ENCODE peak calls at places on chromosomes 2 and 18, in ten cellular contexts. J is endodermal cell; G is K562; T is cardiac muscle cell; M is CD8-positive, alpha-beta T cell; C is heart right ventricle; E is colonic mucosa; L is tibial artery; Z is GM23248; X is heart left ventricle. U is an unnamed sample.
A peak's percentile ranks its signal among the peaks of the same experiment; 100 is the strongest.

GRCh38 chr2:239954166-239955085 is 70.7 kb downstream of the NDUFA10 start:
- DNase-seq in T (no peak), G (no peak), M (no peak), X (no peak), Z (peak; percentile 33), L (no peak), C (no peak), J (no peak), E (peak; percentile 36), U (no peak)

GRCh38 chr2:60172801-60173200 is 380.7 kb downstream of the BCL11A start:
- DNase-seq in Z (no peak), L (no peak), M (no peak), G (no peak), E (no peak), T (no peak), C (no peak), J (no peak), X (no peak), U (no peak)

GRCh38 chr2:85405076-85405402 is 5.1 kb downstream of the CAPG start:
- DNase-seq in X (no peak), Z (no peak), T (no peak), M (no peak), L (no peak), E (no peak), C (no peak), G (no peak), J (no peak), U (no peak)

GRCh38 chr18:41197967-41198366 is 757.1 kb upstream of the PIK3C3 start:
- DNase-seq in J (no peak), G (no peak), T (no peak), L (no peak), M (no peak), E (no peak), Z (no peak), C (no peak), X (no peak), U (no peak)

GRCh38 chr2:118078734-118079133 is 9.5 kb upstream of the INSIG2 start:
- DNase-seq in Z (no peak), T (no peak), E (no peak), L (no peak), J (no peak), C (no peak), M (no peak), G (no peak), X (no peak), U (no peak)

GRCh38 chr18:7600036-7600435 is 32.9 kb downstream of the PTPRM start:
- DNase-seq in L (no peak), E (no peak), T (no peak), Z (no peak), M (no peak), C (no peak), J (no peak), X (no peak), G (no peak), U (no peak)

GRCh38 chr18:63070750-63071502 is 248.6 kb downstream of the BCL2 start:
- DNase-seq in J (peak; percentile 38), X (no peak), T (no peak), G (no peak), Z (no peak), M (no peak), E (peak; percentile 60), C (no peak), L (no peak), U (peak; percentile 7)

GRCh38 chr2:51013060-51013746 is 18.7 kb downstream of the NRXN1 start:
- DNase-seq in L (no peak), X (no peak), G (no peak), J (peak; percentile 69), C (no peak), T (peak; percentile 55), M (no peak), E (peak; percentile 25), Z (no peak), U (no peak)

GRCh38 chr2:189534854-189535253 is 45.7 kb downstream of the SLC40A1 start:
- DNase-seq in L (no peak), Z (peak; percentile 85), G (no peak), J (no peak), M (no peak), T (no peak), C (no peak), E (no peak), X (no peak), U (no peak)

GRCh38 chr2:43445248-43445647 is 150.6 kb downstream of the THADA start:
- DNase-seq in E (no peak), G (no peak), T (no peak), X (no peak), C (no peak), M (no peak), L (no peak), Z (no peak), J (no peak), U (no peak)

GRCh38 chr2:63893163-63893562 is 51.5 kb downstream of the UGP2 start:
- DNase-seq in Z (no peak), E (no peak), X (no peak), L (no peak), G (no peak), J (no peak), M (no peak), T (no peak), C (no peak), U (no peak)

GRCh38 chr2:195573314-195573713 is 83.7 kb upstream of the SLC39A10 start:
- DNase-seq in C (no peak), Z (no peak), T (no peak), M (no peak), X (no peak), E (no peak), G (no peak), J (no peak), L (no peak), U (no peak)

GRCh38 chr18:12777543-12777942 is 74.7 kb downstream of the PSMG2 start:
- DNase-seq in C (no peak), G (no peak), M (no peak), X (no peak), T (no peak), Z (peak; percentile 42), J (no peak), E (no peak), L (no peak), U (peak; percentile 71)

GRCh38 chr2:201696151-201696659 is 2.2 kb downstream of the MPP4 start:
- DNase-seq in L (no peak), M (no peak), J (no peak), E (no peak), X (no peak), C (no peak), Z (peak; percentile 93), T (no peak), G (no peak), U (no peak)

GRCh38 chr2:240156026-240156390 is 15.6 kb upstream of the OTOS start:
- DNase-seq in Z (no peak), G (no peak), E (no peak), T (no peak), C (no peak), L (no peak), J (no peak), X (no peak), M (no peak), U (no peak)

GRCh38 chr2:119354860-119355259 is 11.8 kb downstream of the C2orf76 start:
- DNase-seq in X (no peak), T (no peak), G (no peak), L (no peak), J (no peak), E (no peak), M (no peak), Z (no peak), C (no peak), U (no peak)

GRCh38 chr2:201952212-201952611 is 81.4 kb upstream of the FZD7 start:
- DNase-seq in C (no peak), J (peak; percentile 79), M (no peak), E (no peak), Z (no peak), L (no peak), G (no peak), T (no peak), X (no peak), U (no peak)

GRCh38 chr18:5073026-5073944 is 123.8 kb downstream of the AKAIN1 start:
- DNase-seq in X (no peak), M (no peak), E (no peak), G (peak; percentile 44), C (no peak), Z (peak; percentile 59), J (peak; percentile 76), T (peak; percentile 50), L (no peak), U (peak; percentile 38)
- H3K4me1 ChIP-seq in X (no peaks in the 10 kb centered on the region), M (no peaks in the 10 kb centered on the region), E (no peaks in the 10 kb centered on the region), G (no peaks in the 10 kb centered on the region), C (no peaks in the 10 kb centered on the region), Z (peaks cover 4% of the 10 kb centered on the region), J (no peaks in the 10 kb centered on the region), T (no peaks in the 10 kb centered on the region), L (no peaks in the 10 kb centered on the region), U (no peaks in the 10 kb centered on the region)

GRCh38 chr2:233416199-233416598 is 61.9 kb downstream of the DGKD start:
- DNase-seq in E (no peak), M (no peak), Z (no peak), C (no peak), G (no peak), T (no peak), X (no peak), L (no peak), J (no peak), U (no peak)
- H3K4me1 ChIP-seq in E (peaks cover 34% of the 10 kb centered on the region), M (peaks cover 87% of the 10 kb centered on the region), Z (peaks cover 26% of the 10 kb centered on the region), C (peaks cover 68% of the 10 kb centered on the region), G (no peaks in the 10 kb centered on the region), T (peaks cover 24% of the 10 kb centered on the region), X (peaks cover 40% of the 10 kb centered on the region), L (peaks cover 53% of the 10 kb centered on the region), J (peaks cover 8% of the 10 kb centered on the region), U (no peaks in the 10 kb centered on the region)

DNA sequence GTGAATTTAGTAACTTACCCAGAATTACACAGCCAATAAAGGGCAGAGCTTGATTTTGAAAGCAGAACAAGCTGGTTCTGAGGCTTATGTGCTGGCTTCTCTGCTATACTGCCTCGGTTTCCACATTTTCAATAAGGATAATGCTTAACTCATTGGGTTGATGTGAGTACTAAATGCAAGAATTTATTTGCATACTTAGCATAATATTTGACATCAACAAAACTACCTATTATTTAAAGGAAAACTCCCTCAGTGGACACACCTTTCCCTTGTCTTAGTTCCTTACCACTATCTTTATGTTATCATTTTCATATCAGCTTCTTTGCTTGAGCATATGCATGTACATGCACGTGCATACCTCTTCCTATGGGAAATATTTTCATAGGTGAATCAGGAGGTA is 3.0 kb upstream of the TGFA start:
- DNase-seq in X (no peak), J (no peak), C (no peak), T (no peak), E (no peak), M (no peak), G (no peak), L (no peak), Z (no peak), U (no peak)
- H3K4me1 ChIP-seq in X (peaks cover 13% of the 10 kb centered on the region), J (peaks cover 10% of the 10 kb centered on the region), C (peaks cover 14% of the 10 kb centered on the region), T (peaks cover 13% of the 10 kb centered on the region), E (peaks cover 16% of the 10 kb centered on the region), M (peaks cover 21% of the 10 kb centered on the region), G (no peaks in the 10 kb centered on the region), L (peaks cover 27% of the 10 kb centered on the region), Z (no peaks in the 10 kb centered on the region), U (peaks cover 19% of the 10 kb centered on the region)

DNA sequence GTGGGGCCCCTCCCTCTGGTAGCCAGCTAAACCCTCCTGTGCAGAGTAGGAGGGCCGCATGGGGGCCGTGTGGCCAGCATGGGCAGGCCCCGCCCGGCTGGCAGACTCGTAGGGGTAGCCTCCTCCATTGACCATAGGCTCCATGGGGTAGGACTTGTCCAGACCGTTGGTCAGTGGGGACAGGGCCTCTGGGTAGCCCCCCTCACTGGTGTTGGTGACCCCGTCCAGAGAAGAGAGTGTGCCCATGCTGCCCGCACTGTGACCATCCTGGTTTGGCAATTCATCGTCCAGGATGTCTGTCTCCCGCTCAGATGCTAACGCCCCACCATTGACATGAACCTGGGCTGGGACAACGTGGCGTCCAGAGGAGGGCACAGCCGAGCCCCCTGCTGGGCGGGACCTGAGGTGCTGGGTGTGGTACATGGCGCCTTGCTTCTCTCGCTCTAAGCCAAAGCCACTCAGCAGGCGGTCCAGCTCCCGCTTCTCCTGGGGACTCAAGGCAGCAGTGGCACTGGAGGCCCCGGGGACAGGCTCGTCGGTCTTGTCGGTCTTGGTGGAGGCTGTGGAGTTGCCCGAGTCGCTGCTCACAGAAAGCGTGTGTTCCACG is 154.3 kb downstream of the TNS1 start:
- DNase-seq in X (peak; percentile 30), E (no peak), J (no peak), M (no peak), Z (no peak), C (no peak), L (no peak), G (peak; percentile 56), T (no peak), U (no peak)
- H3K4me1 ChIP-seq in X (peaks cover 82% of the 10 kb centered on the region), E (no peaks in the 10 kb centered on the region), J (no peaks in the 10 kb centered on the region), M (no peaks in the 10 kb centered on the region), Z (peaks cover 70% of the 10 kb centered on the region), C (peaks cover 99% of the 10 kb centered on the region), L (peaks cover 95% of the 10 kb centered on the region), G (peaks cover 9% of the 10 kb centered on the region), T (peaks cover 33% of the 10 kb centered on the region), U (peaks cover 14% of the 10 kb centered on the region)